ENCODE peak calls at places on chromosomes 3 and 15, in ten cellular contexts. Y, H, Z, Q, A, U, K, T, P and S are unnamed samples.

GRCh38 chr15:83061680-83062079 is 5.4 kb downstream of the BTBD1 start:
- DNase-seq in Y (peak), H (no peak), Z (no peak), Q (peak), A (no peak), U (no peak), K (no peak), T (peak), P (no peak), S (peak)

GRCh38 chr15:43225201-43225949 is 4.6 kb upstream of the EPB42 start:
- DNase-seq in Y (peak), H (peak), Z (peak), Q (peak), A (peak), U (no peak), K (peak), T (peak), P (no peak), S (peak)

GRCh38 chr15:25674948-25675347 is 188.2 kb downstream of the ATP10A start:
- DNase-seq in Y (no peak), H (no peak), Z (no peak), Q (no peak), A (no peak), U (peak), K (peak), T (no peak), P (no peak), S (no peak)

GRCh38 chr3:49634736-49635135 is 39.4 kb upstream of the APEH start:
- DNase-seq in Y (peak), H (no peak), Z (no peak), Q (no peak), A (no peak), U (no peak), K (no peak), T (no peak), P (no peak), S (no peak)

GRCh38 chr3:127711021-127711420 is 38.3 kb downstream of the ABTB1 start:
- DNase-seq in Y (no peak), H (no peak), Z (no peak), Q (no peak), A (no peak), U (no peak), K (no peak), T (no peak), P (no peak), S (no peak)

GRCh38 chr3:80734955-80735354 is 967.2 kb upstream of the ROBO1 start:
- DNase-seq in Y (no peak), H (no peak), Z (no peak), Q (no peak), A (no peak), U (no peak), K (no peak), T (no peak), P (no peak), S (peak)

GRCh38 chr3:65963787-65964707 is 74.7 kb downstream of the MAGI1 start:
- DNase-seq in Y (no peak), H (no peak), Z (no peak), Q (peak), A (no peak), U (no peak), K (no peak), T (peak), P (no peak), S (peak)

GRCh38 chr3:89699229-89699628 is 591.8 kb downstream of the EPHA3 start:
- DNase-seq in Y (no peak), H (no peak), Z (peak), Q (no peak), A (no peak), U (no peak), K (no peak), T (no peak), P (no peak), S (peak)

GRCh38 chr3:71118406-71118805 is 465.1 kb downstream of the FOXP1 start:
- DNase-seq in Y (no peak), H (no peak), Z (no peak), Q (no peak), A (no peak), U (no peak), K (no peak), T (no peak), P (no peak), S (no peak)

GRCh38 chr3:157045238-157045860 is 114.6 kb downstream of the CCNL1 start:
- DNase-seq in Y (peak), H (no peak), Z (no peak), Q (no peak), A (no peak), U (no peak), K (no peak), T (no peak), P (no peak), S (no peak)

GRCh38 chr3:141093971-141094401 is 42.8 kb downstream of the SPSB4 start:
- DNase-seq in Y (no peak), H (no peak), Z (no peak), Q (no peak), A (no peak), U (no peak), K (no peak), T (peak), P (no peak), S (no peak)

GRCh38 chr15:37764733-37765191 is 169.7 kb upstream of the TMCO5A start:
- DNase-seq in Y (peak), H (peak), Z (peak), Q (peak), A (no peak), U (no peak), K (no peak), T (peak), P (no peak), S (peak)

GRCh38 chr15:37773111-37773860 is 161.2 kb upstream of the TMCO5A start:
- DNase-seq in Y (no peak), H (no peak), Z (no peak), Q (peak), A (no peak), U (no peak), K (no peak), T (peak), P (no peak), S (no peak)

GRCh38 chr15:37765809-37766208 is 168.6 kb upstream of the TMCO5A start:
- DNase-seq in Y (no peak), H (peak), Z (peak), Q (peak), A (no peak), U (no peak), K (no peak), T (no peak), P (no peak), S (peak)

GRCh38 chr15:37771462-37771861 is 163.0 kb upstream of the TMCO5A start:
- DNase-seq in Y (no peak), H (no peak), Z (no peak), Q (peak), A (no peak), U (no peak), K (no peak), T (peak), P (no peak), S (no peak)

GRCh38 chr15:37767841-37768455 is 166.5 kb upstream of the TMCO5A start:
- DNase-seq in Y (no peak), H (no peak), Z (no peak), Q (peak), A (no peak), U (no peak), K (no peak), T (no peak), P (no peak), S (peak)
- H3K4me3 ChIP-seq in Y (no peak), H (no peak), Z (no peak), Q (no peak), A (no peak), U (no peak), K (no peak), T (no peak), P (no peak), S (no peak)

GRCh38 chr15:67120839-67121540 is 55.6 kb downstream of the SMAD3 start:
- DNase-seq in Y (no peak), H (no peak), Z (peak), Q (peak), A (peak), U (peak), K (peak), T (peak), P (peak), S (peak)

GRCh38 chr15:67117356-67117755 is 52.0 kb downstream of the SMAD3 start:
- DNase-seq in Y (no peak), H (no peak), Z (no peak), Q (peak), A (no peak), U (no peak), K (no peak), T (no peak), P (no peak), S (no peak)

GRCh38 chr15:67118808-67119207 is 53.4 kb downstream of the SMAD3 start:
- DNase-seq in Y (no peak), H (no peak), Z (no peak), Q (no peak), A (no peak), U (no peak), K (no peak), T (no peak), P (no peak), S (no peak)

GRCh38 chr15:67120009-67120838 is 54.8 kb downstream of the SMAD3 start:
- DNase-seq in Y (no peak), H (no peak), Z (no peak), Q (no peak), A (no peak), U (no peak), K (no peak), T (no peak), P (no peak), S (peak)

GRCh38 chr15:67119238-67119846 is 53.9 kb downstream of the SMAD3 start:
- DNase-seq in Y (no peak), H (no peak), Z (no peak), Q (no peak), A (no peak), U (no peak), K (peak), T (no peak), P (no peak), S (no peak)
- H3K27ac ChIP-seq in Y (no peak), H (no peak), Z (peak), Q (peak), A (peak), U (peak), K (no peak), T (no peak), P (no peak), S (peak)

DNA sequence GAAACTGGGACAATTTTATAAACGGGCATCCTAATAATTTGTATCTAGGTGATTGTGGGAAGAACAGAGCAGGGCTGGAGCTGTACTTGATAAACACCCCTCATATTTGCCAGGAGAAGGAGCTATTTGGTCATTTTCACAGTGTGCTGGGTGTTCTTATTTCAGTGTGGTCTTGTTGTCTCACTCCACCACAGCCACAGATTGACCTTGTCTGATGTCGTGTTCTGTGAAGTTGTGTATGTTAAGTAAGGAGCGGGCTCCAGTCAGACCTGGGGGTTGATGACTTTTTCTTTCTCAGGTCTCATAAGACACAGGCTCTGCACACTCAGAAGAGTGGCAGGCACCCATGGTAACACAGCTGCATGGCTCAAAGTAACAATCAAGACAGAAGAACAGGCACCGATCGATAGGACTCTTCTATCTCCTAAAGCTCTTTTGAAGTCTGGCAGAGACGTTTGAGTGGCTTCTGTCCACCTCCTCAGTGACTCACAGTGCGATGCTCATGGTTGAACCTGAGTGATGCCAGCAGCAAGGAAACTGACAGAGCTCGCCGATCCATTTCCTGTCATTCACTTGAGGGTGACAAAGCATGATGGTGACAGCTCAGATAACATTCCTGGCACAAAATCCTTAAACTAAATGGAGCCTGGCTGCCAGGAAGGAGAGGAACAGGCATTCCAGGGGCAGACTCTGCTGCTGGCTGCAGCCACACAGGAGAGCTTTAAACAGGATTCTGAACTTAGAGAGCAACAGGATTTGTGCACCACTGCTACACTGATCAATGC is 20.8 kb downstream of the DPH3 start:
- DNase-seq in Y (no peak), H (no peak), Z (no peak), Q (peak), A (no peak), U (no peak), K (no peak), T (no peak), P (no peak), S (no peak)
- H3K4me3 ChIP-seq in Y (no peak), H (no peak), Z (no peak), Q (no peak), A (no peak), U (no peak), K (no peak), T (no peak), P (no peak), S (no peak)

DNA sequence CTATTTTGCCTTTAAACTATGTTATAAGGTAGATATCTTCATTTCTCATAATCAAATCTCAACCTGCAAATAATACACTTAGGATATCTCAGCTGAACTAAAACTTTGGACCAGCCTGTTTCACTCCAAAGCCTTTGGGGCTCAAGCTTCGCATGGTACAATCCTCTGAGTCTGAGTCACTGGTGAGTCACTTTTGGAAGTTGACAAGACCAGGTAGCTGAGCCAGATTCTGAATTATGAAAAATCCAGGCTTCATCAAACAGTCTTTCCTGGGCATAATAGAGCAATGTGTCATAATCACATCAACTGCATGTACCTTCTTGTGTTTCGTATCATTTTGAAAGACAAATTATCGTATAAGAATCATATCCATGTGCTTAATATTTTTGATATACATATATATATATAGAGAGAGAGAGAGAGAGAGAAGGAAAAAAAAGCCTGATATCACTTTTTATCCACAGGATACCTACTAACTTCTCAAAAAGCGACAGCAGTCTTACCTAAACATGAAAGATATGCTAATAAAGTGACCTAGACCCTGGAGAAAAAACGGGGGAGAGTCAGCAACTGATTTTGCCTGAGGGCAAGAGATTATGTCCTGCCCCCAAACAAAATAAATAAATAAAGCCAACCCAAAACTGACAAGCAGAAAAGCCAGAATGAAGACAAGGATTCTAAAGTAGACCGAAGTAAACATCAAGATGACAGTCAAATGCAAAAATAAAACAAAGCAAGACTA is 263.9 kb upstream of the TGFBR2 start:
- DNase-seq in Y (no peak), H (no peak), Z (peak), Q (peak), A (no peak), U (no peak), K (peak), T (peak), P (no peak), S (peak)
- H3K27ac ChIP-seq in Y (no peak), H (no peak), Z (no peak), Q (peak), A (no peak), U (peak), K (peak), T (peak), P (no peak), S (no peak)

GRCh38 chr3:56919797-56920195 is 118.0 kb upstream of the ARHGEF3 start:
- DNase-seq in Y (no peak), H (no peak), Z (no peak), Q (no peak), A (no peak), U (no peak), K (no peak), T (no peak), P (no peak), S (no peak)

GRCh38 chr3:56917740-56918568 is 116.2 kb upstream of the ARHGEF3 start:
- DNase-seq in Y (no peak), H (peak), Z (no peak), Q (no peak), A (no peak), U (no peak), K (no peak), T (no peak), P (no peak), S (no peak)

GRCh38 chr3:56923546-56924224 is 121.9 kb upstream of the ARHGEF3 start:
- DNase-seq in Y (no peak), H (peak), Z (peak), Q (peak), A (peak), U (no peak), K (peak), T (peak), P (peak), S (peak)

GRCh38 chr3:56919137-56919796 is 117.5 kb upstream of the ARHGEF3 start:
- DNase-seq in Y (no peak), H (peak), Z (no peak), Q (no peak), A (no peak), U (no peak), K (no peak), T (no peak), P (no peak), S (no peak)

DNA sequence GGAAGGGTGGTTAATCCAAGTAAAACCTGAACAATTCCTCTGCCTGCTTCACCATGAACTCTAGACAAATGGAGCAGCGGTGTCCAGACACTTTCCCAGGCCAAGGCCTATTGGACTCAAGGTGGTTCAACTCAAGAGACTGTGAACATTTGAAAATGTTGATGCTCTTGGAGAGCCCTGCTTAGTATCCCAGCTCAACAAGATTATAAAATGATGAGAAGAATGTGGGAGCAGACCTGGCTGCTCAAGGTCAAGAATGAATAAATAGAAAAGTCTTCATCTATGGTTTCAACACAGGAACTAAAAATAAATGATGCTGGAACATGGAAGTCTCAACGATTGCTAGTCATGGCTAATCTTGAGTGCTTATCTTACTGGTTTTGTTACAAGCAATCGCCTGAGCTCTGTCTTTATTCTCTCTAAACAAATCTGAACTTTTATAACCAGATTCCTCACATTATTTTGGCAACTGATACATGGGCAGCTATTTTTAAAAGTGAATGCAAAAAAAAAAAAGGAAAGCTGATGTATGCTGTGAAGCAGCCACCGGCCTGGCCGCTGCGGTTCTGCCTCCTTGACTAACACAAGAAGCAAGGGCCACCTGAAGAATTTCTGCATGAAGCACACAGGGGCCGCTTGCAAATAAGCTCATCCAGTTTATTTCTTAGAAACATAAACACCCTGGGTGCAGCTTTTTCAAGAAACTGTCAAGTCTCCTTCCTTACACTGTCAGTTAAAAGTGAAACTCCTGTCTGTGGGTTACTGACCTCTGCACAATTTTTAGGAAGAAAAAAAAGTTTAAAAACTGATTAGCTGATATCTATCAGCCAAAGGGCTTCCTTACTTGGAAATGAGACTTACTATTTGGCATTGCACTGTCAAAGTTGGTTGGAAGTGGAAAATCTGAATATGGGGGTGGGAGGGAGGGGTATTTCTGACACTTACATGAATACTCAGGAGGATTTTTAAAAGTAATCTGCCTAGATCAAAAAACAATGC is 120.1 kb upstream of the ARHGEF3 start:
- DNase-seq in Y (no peak), H (peak), Z (no peak), Q (peak), A (no peak), U (no peak), K (no peak), T (no peak), P (no peak), S (peak)
- H3K4me3 ChIP-seq in Y (no peak), H (no peak), Z (no peak), Q (no peak), A (peak), U (no peak), K (peak), T (no peak), P (peak), S (peak)

DNA sequence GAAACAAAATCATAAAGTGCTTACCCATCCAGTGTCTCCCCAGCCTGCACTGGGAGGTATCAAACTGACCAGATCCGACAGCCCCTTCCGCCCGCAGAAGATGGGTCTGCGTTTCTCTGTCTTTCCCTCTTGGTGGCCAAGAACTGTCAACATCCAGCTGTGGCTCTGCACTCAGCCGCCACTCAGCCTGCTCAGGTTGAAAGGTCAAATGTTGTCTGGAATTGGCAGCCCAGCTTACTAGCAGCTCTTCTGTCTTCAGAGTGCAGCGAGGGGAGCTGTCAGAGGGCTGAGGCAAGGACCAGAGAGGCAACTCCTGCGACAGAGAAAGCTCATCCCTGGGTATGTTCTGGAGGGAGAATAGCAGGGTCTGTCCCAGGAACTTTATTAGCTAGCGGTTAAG is 45.4 kb downstream of the GOLGA6L2 start:
- DNase-seq in Y (no peak), H (no peak), Z (no peak), Q (no peak), A (no peak), U (no peak), K (no peak), T (no peak), P (no peak), S (no peak)
- H3K27ac ChIP-seq in Y (no peak), H (no peak), Z (no peak), Q (no peak), A (no peak), U (no peak), K (peak), T (no peak), P (no peak), S (no peak)